ENCODE peak calls at places on chromosomes 13 and 19, in six cellular contexts. E is heart left ventricle, Y is astrocyte of the cerebellum, W is A549, L is MM.1S, B is HL-60. O is an unnamed sample.

GRCh38 chr19:37876047-37876446 is 30.3 kb downstream of the WDR87 start:
- DNase-seq in W (no peak), Y (no peak), L (no peak), B (no peak), E (no peak), O (no peak)

GRCh38 chr13:45373116-45373606 is 32.2 kb upstream of the TPT1 start:
- DNase-seq in E (no peak), Y (no peak), W (no peak), L (no peak), B (no peak), O (no peak)

GRCh38 chr13:31733709-31734108 is 5.6 kb upstream of the RXFP2 start:
- DNase-seq in E (no peak), B (no peak), L (no peak), Y (no peak), W (no peak), O (no peak)

GRCh38 chr19:19077103-19077502 is 13.3 kb downstream of the SLC25A42 start:
- DNase-seq in W (no peak), B (peak), Y (no peak), E (no peak), L (no peak), O (no peak)

GRCh38 chr19:55230780-55231179 is 2.2 kb upstream of the TMEM86B start:
- DNase-seq in Y (no peak), W (no peak), L (no peak), E (peak), B (no peak), O (no peak)

GRCh38 chr19:55704494-55705245 is 29.6 kb downstream of the EPN1 start:
- DNase-seq in W (no peak), B (no peak), L (no peak), E (no peak), Y (no peak), O (no peak)

GRCh38 chr19:48842744-48843162 is 6.5 kb upstream of the HSD17B14 start:
- DNase-seq in Y (no peak), W (peak), B (peak), L (peak), E (no peak), O (no peak)

GRCh38 chr13:30798776-30799625 is 63.7 kb downstream of the ALOX5AP start:
- DNase-seq in E (no peak), Y (no peak), B (no peak), L (no peak), W (no peak), O (no peak)

GRCh38 chr13:64339373-64340063 is 2890.6 kb downstream of the PCDH9 start:
- DNase-seq in B (no peak), Y (no peak), W (no peak), E (no peak), L (no peak), O (no peak)

GRCh38 chr13:33186851-33187250 is 98.7 kb downstream of the STARD13 start:
- DNase-seq in W (no peak), E (no peak), L (no peak), Y (no peak), B (peak), O (no peak)

GRCh38 chr13:20489185-20489820 is 36.4 kb downstream of the CRYL1 start:
- DNase-seq in Y (no peak), L (peak), W (no peak), B (no peak), E (peak), O (no peak)

GRCh38 chr13:42337808-42338600 is 66.1 kb downstream of the AKAP11 start:
- DNase-seq in B (no peak), Y (no peak), L (no peak), W (no peak), E (no peak), O (no peak)

GRCh38 chr19:41297628-41298326 is 12.2 kb upstream of the CCDC97 start:
- DNase-seq in B (no peak), W (no peak), Y (no peak), L (peak), E (no peak), O (no peak)

GRCh38 chr19:31595521-31595920 is 246.3 kb upstream of the TSHZ3 start:
- DNase-seq in W (no peak), L (no peak), B (no peak), Y (no peak), E (no peak), O (no peak)

GRCh38 chr19:31598730-31599238 is 249.5 kb upstream of the TSHZ3 start:
- DNase-seq in W (no peak), L (no peak), E (no peak), B (no peak), Y (no peak), O (no peak)

GRCh38 chr19:31597616-31598015 is 248.4 kb upstream of the TSHZ3 start:
- DNase-seq in Y (no peak), L (no peak), B (no peak), W (no peak), E (no peak), O (no peak)

GRCh38 chr19:31596751-31597150 is 247.5 kb upstream of the TSHZ3 start:
- DNase-seq in Y (no peak), B (no peak), L (no peak), W (no peak), E (no peak), O (no peak)

DNA sequence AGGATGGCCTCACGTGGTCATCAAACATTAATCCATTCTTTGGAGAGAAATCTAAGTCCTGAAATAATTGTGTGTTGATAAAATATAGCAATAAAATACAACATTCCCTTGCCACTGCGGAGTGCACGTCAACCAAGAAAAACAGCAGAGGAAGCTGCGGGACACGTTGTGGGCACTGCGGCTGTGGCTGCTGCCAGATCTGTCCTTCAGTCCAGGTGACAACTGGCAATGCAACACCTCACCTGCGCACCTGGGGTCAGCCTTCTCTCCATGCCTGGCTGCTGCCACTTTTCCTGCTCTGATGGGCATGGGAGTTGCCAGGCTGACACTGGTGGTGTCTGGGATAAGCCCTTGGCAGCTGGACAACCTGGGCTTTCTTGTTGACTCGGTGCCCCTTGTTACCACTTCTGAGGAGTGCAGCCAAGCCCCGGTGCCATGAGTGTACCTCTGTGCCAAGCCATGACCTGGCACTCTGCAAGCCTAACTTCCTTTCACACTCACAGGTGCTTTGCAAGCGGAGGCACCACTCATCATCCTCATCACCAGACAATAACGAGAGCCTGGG is 251.6 kb upstream of the TSHZ3 start:
- DNase-seq in E (no peak), L (no peak), B (no peak), W (no peak), Y (no peak), O (no peak)
- TF ChIP-seq CTCF in E (no peak), L (no peak), B (no peak), W (no peak), Y (no peak), O (no peak)

GRCh38 chr13:40333238-40333637 is 333.2 kb downstream of the FOXO1 start:
- DNase-seq in E (peak), L (no peak), Y (no peak), B (no peak), W (no peak), O (no peak)
- H3K4me3 ChIP-seq in E (no peak), L (no peak), Y (no peak), B (no peak), W (no peak), O (no peak)

GRCh38 chr13:113145496-113145895 is 13.0 kb upstream of the PROZ start:
- DNase-seq in Y (no peak), B (no peak), W (no peak), L (no peak), E (no peak), O (no peak)
- TF ChIP-seq CTCF in Y (no peak), B (no peak), W (no peak), L (no peak), E (no peak), O (no peak)

DNA sequence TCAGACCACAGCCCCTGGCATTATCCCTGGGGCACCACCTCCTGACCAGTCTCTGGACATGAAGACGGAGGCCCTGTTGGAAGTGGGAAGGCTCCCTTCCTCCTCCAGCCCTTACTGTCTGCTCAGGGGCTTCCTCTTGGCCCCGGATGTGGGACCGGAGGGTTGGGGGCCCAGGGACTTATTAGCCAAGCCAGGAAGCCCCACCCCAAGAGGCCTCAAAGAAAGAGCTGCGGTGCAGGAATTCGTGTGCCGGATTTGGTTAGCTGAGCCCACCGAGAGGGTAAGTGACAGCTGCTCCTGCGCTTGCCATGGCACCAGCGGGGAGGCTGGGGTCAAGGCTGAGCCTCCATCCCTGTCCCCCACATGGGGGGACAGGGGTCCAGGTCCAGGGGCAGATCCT is at the start of gene RETN:
- DNase-seq in Y (no peak), W (no peak), E (no peak), B (peak), L (no peak), O (no peak)
- H3K4me3 ChIP-seq in Y (no peak), W (no peak), E (no peak), B (peak), L (no peak), O (no peak)

DNA sequence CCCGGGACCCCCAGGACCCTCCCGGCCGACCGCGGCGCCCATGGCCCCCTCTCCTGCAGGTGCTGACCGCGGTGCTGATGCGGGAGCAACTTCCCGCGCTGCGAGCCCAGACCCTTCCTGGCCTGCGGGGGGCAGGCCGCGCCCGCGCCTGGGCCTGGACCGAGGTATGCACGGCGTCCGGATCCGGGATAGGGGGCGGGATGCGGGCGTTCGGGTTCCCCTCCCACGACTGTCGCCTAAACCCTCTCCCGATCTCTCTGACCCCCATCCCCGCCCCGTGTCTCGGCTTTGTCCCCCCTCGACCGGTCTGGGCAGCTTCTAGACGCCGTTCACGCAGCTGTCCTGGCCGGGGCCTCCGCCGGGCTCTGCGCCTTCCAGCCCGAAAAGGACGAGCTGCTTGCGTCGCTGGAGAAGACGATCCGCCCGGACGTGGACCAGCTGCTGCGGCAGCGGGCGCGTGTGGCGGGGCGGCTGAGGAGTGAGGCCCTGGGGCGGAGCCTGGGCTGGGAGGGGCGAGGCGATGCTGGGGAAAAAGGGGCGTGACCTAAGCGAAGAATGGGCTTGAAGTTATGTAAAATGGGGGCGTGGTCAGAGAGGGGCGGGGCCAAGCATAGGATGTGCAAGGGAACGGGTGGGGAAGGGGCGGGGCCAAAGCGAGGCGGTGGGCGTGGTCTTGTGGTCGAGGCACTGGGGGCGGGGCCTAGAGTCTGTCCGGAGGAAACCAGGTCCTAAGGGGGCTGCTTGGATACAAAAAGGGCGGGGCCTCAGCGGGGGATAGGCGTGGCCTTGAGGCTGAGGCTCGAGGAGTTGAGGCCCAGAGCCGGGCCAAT is 15.9 kb upstream of the COLGALT1 start:
- DNase-seq in L (peak), B (peak), E (peak), W (peak), Y (peak), O (peak)
- TF ChIP-seq CTCF in L (no peak), B (no peak), E (peak), W (no peak), Y (peak), O (peak)

GRCh38 chr19:1245468-1245867 is 2.9 kb upstream of the MIDN start:
- DNase-seq in L (no peak), Y (no peak), E (no peak), W (no peak), B (no peak), O (no peak)
- H3K4me3 ChIP-seq in L (no peak), Y (no peak), E (no peak), W (no peak), B (no peak), O (no peak)

DNA sequence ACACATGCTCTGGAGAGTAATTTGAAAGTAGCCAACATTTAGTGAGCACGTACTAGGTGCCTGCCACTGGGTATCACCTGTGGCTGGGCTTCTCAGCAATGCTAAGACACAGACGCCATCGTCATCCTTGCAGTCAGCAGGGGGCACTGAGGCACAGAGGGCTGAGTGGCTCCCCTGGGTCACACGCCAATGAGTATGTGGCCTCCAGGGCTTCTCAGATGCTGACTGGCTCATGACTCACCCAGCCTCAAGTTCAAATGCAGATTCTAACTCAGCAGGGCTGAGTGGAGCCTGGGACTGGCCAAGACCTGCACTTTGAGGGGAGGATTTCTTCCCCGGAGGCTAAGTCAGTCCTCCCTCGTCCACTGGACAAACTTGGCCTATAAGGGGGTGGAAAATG is 115.1 kb upstream of the CACNA1A start:
- DNase-seq in L (no peak), E (no peak), Y (peak), B (no peak), W (no peak), O (no peak)
- TF ChIP-seq CTCF in L (no peak), E (no peak), Y (no peak), B (no peak), W (no peak), O (no peak)

GRCh38 chr19:46952874-46953273 is 66.8 kb upstream of the NPAS1 start:
- DNase-seq in L (no peak), E (no peak), B (no peak), W (no peak), Y (no peak), O (no peak)

GRCh38 chr19:46953955-46954501 is 65.6 kb upstream of the NPAS1 start:
- DNase-seq in L (peak), E (no peak), W (no peak), Y (no peak), B (no peak), O (no peak)

GRCh38 chr19:46955813-46956371 is 63.7 kb upstream of the NPAS1 start:
- DNase-seq in E (no peak), Y (no peak), B (no peak), W (no peak), L (no peak), O (no peak)

GRCh38 chr19:46955114-46955812 is 64.4 kb upstream of the NPAS1 start:
- DNase-seq in E (no peak), B (peak), W (no peak), Y (no peak), L (peak), O (no peak)

GRCh38 chr19:46954502-46955004 is 65.1 kb upstream of the NPAS1 start:
- DNase-seq in E (no peak), B (no peak), L (peak), Y (no peak), W (no peak), O (no peak)
- H3K4me3 ChIP-seq in E (no peak), B (no peak), L (peak), Y (no peak), W (no peak), O (no peak)

O was measured in LNCaP clone FGC.